ENCODE peak calls at places on chromosomes 2 and 18, in seven cellular contexts. Q is kidney epithelial cell, E is IMR-90, K is upper lobe of right lung, S is cardiac fibroblast, L is OCI-LY7, O is progenitor cell of endocrine pancreas. M is an unnamed sample.
A peak's percentile ranks its signal among the peaks of the same experiment; 100 is the strongest.

GRCh38 chr2:25375989-25376545 is 34.3 kb upstream of the DNMT3A start:
- DNase-seq in K (no peak), E (no peak), O (no peak), S (no peak), L (no peak), Q (no peak), M (no peak)

GRCh38 chr18:79381811-79382311 is 13.9 kb upstream of the NFATC1 start:
- DNase-seq in E (no peak), L (no peak), Q (no peak), O (no peak), K (no peak), S (no peak), M (no peak)

GRCh38 chr18:50829644-50830043 is 9.8 kb upstream of the MRO start:
- DNase-seq in E (no peak), L (no peak), K (no peak), Q (no peak), O (no peak), S (no peak), M (no peak)

GRCh38 chr2:13106302-13106701 is 389.6 kb downstream of the TRIB2 start:
- DNase-seq in O (no peak), K (no peak), Q (no peak), L (peak; percentile 5), S (no peak), E (no peak), M (no peak)

GRCh38 chr2:18885457-18885856 is 296.1 kb upstream of the NT5C1B start:
- DNase-seq in S (no peak), K (no peak), L (no peak), Q (no peak), E (no peak), O (no peak), M (no peak)

GRCh38 chr2:147773479-147773878 is 71.3 kb upstream of the ACVR2A start:
- DNase-seq in S (no peak), L (no peak), O (no peak), K (no peak), Q (no peak), E (no peak), M (no peak)

GRCh38 chr18:24417465-24417864 is 9.0 kb upstream of the IMPACT start:
- DNase-seq in Q (no peak), S (no peak), L (no peak), K (no peak), E (no peak), O (no peak), M (no peak)

GRCh38 chr2:62492048-62492447 is 13.9 kb downstream of the TMEM17 start:
- DNase-seq in E (no peak), K (no peak), O (no peak), Q (no peak), L (no peak), S (no peak), M (no peak)

GRCh38 chr18:13318644-13319501 is 100.3 kb downstream of the LDLRAD4 start:
- DNase-seq in Q (no peak), S (no peak), L (no peak), E (no peak), K (no peak), O (no peak), M (no peak)

GRCh38 chr2:130949954-130950353 is 113.2 kb downstream of the ARHGEF4 start:
- DNase-seq in O (no peak), S (no peak), E (no peak), Q (no peak), L (no peak), K (no peak), M (no peak)

GRCh38 chr2:86186431-86186830 is 8.8 kb downstream of the IMMT start:
- DNase-seq in K (no peak), S (no peak), O (no peak), Q (no peak), E (no peak), L (peak; percentile 27), M (no peak)

GRCh38 chr2:1731963-1732768 is 12.1 kb downstream of the PXDN start:
- DNase-seq in L (no peak), Q (peak; percentile 61), S (peak; percentile 92), K (no peak), O (no peak), E (peak; percentile 92), M (peak; percentile 85)

GRCh38 chr2:22944141-22944540 is 440.8 kb upstream of the KLHL29 start:
- DNase-seq in O (no peak), L (no peak), S (no peak), K (no peak), E (no peak), Q (no peak), M (no peak)

GRCh38 chr2:231960810-231961348 is 634 bp upstream of the DIS3L2 start:
- DNase-seq in E (no peak), L (no peak), S (no peak), K (no peak), O (no peak), Q (no peak), M (no peak)

GRCh38 chr2:43311276-43311675 is 84.9 kb upstream of the ZFP36L2 start:
- DNase-seq in L (no peak), E (peak; percentile 81), Q (no peak), K (no peak), S (peak; percentile 93), O (no peak), M (peak; percentile 34)

GRCh38 chr2:44566059-44566458 is 204.3 kb downstream of the CAMKMT start:
- DNase-seq in Q (no peak), E (no peak), O (no peak), S (no peak), L (no peak), K (no peak), M (no peak)

GRCh38 chr2:109423556-109424359 is 190.0 kb downstream of the SEPTIN10 start:
- DNase-seq in S (no peak), K (no peak), E (no peak), Q (peak; percentile 7), O (no peak), L (no peak), M (no peak)

GRCh38 chr18:40210696-40211095 is 1744.3 kb upstream of the PIK3C3 start:
- DNase-seq in K (no peak), S (no peak), L (no peak), O (no peak), E (no peak), Q (no peak), M (no peak)

GRCh38 chr2:238216651-238217184 is 13.2 kb upstream of the ILKAP start:
- DNase-seq in O (no peak), Q (no peak), L (no peak), K (no peak), S (no peak), E (no peak), M (no peak)

GRCh38 chr18:11752116-11752911 is 63.2 kb downstream of the GNAL start:
- DNase-seq in E (peak; percentile 30), S (peak; percentile 31), Q (peak; percentile 16), L (no peak), O (no peak), K (no peak), M (no peak)

GRCh38 chr2:31208240-31208639 is 9.1 kb downstream of the CAPN14 start:
- DNase-seq in O (no peak), E (no peak), S (no peak), Q (no peak), K (no peak), L (no peak), M (no peak)

GRCh38 chr2:66508358-66509071 is 73.6 kb downstream of the MEIS1 start:
- DNase-seq in Q (no peak), L (no peak), K (no peak), O (no peak), S (peak; percentile 33), E (peak; percentile 49), M (peak; percentile 45)

DNA sequence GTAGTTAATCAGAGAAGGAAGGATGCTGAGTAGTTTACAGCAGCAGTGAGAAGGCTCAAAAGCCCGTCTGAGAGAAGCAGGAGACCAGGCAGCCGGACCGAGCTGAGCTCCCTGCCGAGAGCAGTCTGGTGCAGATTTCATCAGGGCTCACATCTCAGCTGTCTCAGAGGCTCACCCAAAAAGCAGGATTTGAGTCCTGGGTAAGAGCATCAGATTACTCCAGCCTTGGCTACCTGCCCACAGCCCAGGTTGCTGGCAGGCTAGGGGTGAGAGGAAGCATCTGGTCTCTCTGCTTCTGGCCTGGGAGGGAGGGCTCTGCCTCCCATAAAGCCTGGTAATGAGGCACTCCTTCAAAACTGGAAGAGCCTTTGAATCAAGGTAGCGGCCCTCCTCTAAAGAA is 140.5 kb downstream of the ST6GAL2 start:
- DNase-seq in S (no peak), L (no peak), K (no peak), O (no peak), E (no peak), Q (no peak), M (no peak)
- TF ChIP-seq CTCF in S (no peak), L (no peak), K (no peak), O (no peak), E (no peak), Q (no peak), M (no peak)

DNA sequence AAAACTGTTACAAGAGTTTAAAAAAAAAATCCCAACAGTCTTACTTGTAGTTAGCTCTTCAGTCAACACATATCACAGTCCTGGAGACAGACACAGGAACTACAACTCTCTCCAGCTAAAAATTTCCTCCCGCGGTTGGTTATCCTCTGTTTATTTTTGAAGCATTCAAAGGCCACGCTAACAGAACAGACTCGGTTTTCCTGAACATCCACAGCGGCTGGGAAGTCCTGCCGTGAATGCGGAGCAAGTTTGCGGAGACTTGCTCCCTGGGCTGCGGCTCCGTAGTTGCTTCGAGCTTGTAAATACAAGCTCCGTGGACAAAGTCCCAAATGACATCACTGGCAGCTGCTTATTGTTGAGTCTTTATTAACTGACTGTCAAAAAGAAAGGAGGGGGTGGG is at the start of gene NCKAP5:
- DNase-seq in Q (no peak), E (peak; percentile 82), O (no peak), K (no peak), L (no peak), S (peak; percentile 67), M (peak; percentile 22)
- TF ChIP-seq CTCF in Q (no peak), E (peak; percentile 24), O (peak; percentile 15), K (peak; percentile 15), L (no peak), S (peak; percentile 31), M (peak; percentile 47)

DNA sequence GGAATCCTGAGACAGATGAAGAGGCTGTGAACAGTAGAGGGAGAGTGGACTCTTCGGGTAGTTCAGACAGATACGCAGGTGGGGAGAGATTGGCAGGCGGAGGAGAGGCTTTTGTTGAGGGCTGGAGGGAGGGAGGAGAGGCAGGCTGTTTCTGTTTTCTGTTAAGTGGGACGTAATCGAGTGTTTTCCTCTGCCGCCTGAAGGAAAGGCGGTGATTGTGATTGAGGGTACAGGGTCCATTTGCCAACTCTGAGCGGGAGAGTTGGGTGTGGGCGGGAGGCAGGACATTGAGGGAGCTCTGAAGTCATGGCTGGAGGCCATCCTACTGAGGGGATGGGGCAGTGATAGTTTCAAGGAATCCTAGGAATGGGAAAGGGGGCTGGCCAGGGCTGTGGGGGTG is 167.3 kb downstream of the AGAP1 start:
- DNase-seq in E (no peak), Q (no peak), L (no peak), S (no peak), K (no peak), O (no peak), M (no peak)
- TF ChIP-seq CTCF in E (no peak), Q (no peak), L (no peak), S (no peak), K (no peak), O (no peak), M (no peak)

DNA sequence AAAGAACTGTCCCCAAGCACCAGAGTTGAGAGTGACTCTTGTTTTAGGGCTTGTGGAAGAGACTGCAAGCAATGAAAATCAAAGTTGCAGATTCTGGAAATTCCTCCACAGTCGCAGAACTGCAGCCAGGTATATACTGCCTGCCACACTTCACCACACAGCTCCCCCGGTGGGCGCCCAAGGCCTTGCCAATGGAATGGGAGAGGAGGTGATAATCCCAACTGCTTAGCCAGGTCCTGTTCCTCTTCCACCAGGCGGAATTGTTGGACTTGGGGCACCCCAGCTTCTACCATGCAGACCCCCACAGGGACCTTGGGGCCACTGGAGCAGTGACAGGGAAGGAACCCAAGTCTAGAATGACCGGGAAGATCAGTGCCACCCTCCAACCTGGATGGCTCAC is 4.8 kb upstream of the PDIA6 start:
- DNase-seq in S (no peak), E (no peak), O (no peak), L (no peak), Q (no peak), K (no peak), M (no peak)
- TF ChIP-seq CTCF in S (peak; percentile 9), E (peak; percentile 38), O (peak; percentile 56), L (peak; percentile 25), Q (peak; percentile 46), K (peak; percentile 16), M (peak; percentile 64)